ENCODE peak calls at places on chromosomes 2 and 18, in four cellular contexts. One of them, this sample, is unnamed.

GRCh38 chr2:223041527-223042109 is 10.4 kb upstream of the KCNE4 start:
- DNase-seq in A549: peak
- DNase-seq in K562: peak
- DNase-seq in HepG2: no peak
- DNase-seq in this sample: peak

GRCh38 chr2:200814917-200815316 is 3.2 kb downstream of the BZW1 start:
- DNase-seq in K562: no peak
- DNase-seq in HepG2: no peak
- DNase-seq in A549: no peak
- DNase-seq in this sample: no peak

GRCh38 chr2:231621051-231621879 is 28.6 kb downstream of the TEX44 start:
- DNase-seq in K562: no peak
- DNase-seq in A549: no peak
- DNase-seq in HepG2: no peak
- DNase-seq in this sample: peak

GRCh38 chr2:6967301-6967700 is 50.1 kb downstream of the RNF144A start:
- DNase-seq in K562: no peak
- DNase-seq in HepG2: no peak
- DNase-seq in A549: no peak
- DNase-seq in this sample: no peak

GRCh38 chr2:4979127-4979526 is 713.1 kb upstream of the SOX11 start:
- DNase-seq in K562: no peak
- DNase-seq in HepG2: no peak
- DNase-seq in A549: no peak
- DNase-seq in this sample: no peak

GRCh38 chr2:70094171-70094977 is 7.1 kb downstream of the PCBP1 start:
- DNase-seq in HepG2: peak
- DNase-seq in K562: no peak
- DNase-seq in A549: no peak
- DNase-seq in this sample: no peak

GRCh38 chr2:146820672-146821071 is 1024.2 kb upstream of the ACVR2A start:
- DNase-seq in A549: no peak
- DNase-seq in HepG2: no peak
- DNase-seq in K562: no peak
- DNase-seq in this sample: no peak

GRCh38 chr18:616380-616995 is 19.7 kb downstream of the CLUL1 start:
- DNase-seq in K562: peak
- DNase-seq in HepG2: peak
- DNase-seq in A549: peak
- DNase-seq in this sample: no peak

GRCh38 chr2:38187416-38188127 is 111.6 kb upstream of the CYP1B1 start:
- DNase-seq in K562: no peak
- DNase-seq in A549: no peak
- DNase-seq in HepG2: no peak
- DNase-seq in this sample: no peak

GRCh38 chr2:146806295-146807005 is 1038.4 kb upstream of the ACVR2A start:
- DNase-seq in A549: no peak
- DNase-seq in K562: no peak
- DNase-seq in HepG2: no peak
- DNase-seq in this sample: no peak

GRCh38 chr2:85650456-85650855 is 17.5 kb downstream of the SFTPB start:
- DNase-seq in HepG2: no peak
- DNase-seq in K562: no peak
- DNase-seq in A549: no peak
- DNase-seq in this sample: no peak

GRCh38 chr2:173161040-173161439 is 85.4 kb downstream of the MAP3K20 start:
- DNase-seq in HepG2: no peak
- DNase-seq in K562: no peak
- DNase-seq in A549: no peak
- DNase-seq in this sample: no peak

GRCh38 chr2:84493494-84493893 is 22.8 kb upstream of the DNAH6 start:
- DNase-seq in A549: peak
- DNase-seq in K562: no peak
- DNase-seq in HepG2: no peak
- DNase-seq in this sample: no peak

GRCh38 chr2:121999273-121999672 is 243.8 kb downstream of the TSN start:
- DNase-seq in HepG2: no peak
- DNase-seq in A549: no peak
- DNase-seq in K562: no peak
- DNase-seq in this sample: no peak

GRCh38 chr18:7779226-7779625 is 212.1 kb downstream of the PTPRM start:
- DNase-seq in K562: no peak
- DNase-seq in A549: no peak
- DNase-seq in HepG2: no peak
- DNase-seq in this sample: no peak

GRCh38 chr2:63581266-63581961 is 6.9 kb downstream of the WDPCP start:
- DNase-seq in K562: no peak
- DNase-seq in HepG2: no peak
- DNase-seq in A549: no peak
- DNase-seq in this sample: no peak

GRCh38 chr2:219733106-219733505 is 105.7 kb downstream of the SLC4A3 start:
- DNase-seq in K562: no peak
- DNase-seq in HepG2: no peak
- DNase-seq in A549: no peak
- DNase-seq in this sample: no peak

GRCh38 chr2:75606851-75607798 is 39.5 kb upstream of the MRPL19 start:
- DNase-seq in HepG2: no peak
- DNase-seq in K562: no peak
- DNase-seq in A549: no peak
- DNase-seq in this sample: no peak

GRCh38 chr2:47506436-47506835 is 103.5 kb downstream of the MSH2 start:
- DNase-seq in A549: no peak
- DNase-seq in HepG2: no peak
- DNase-seq in K562: no peak
- DNase-seq in this sample: no peak

GRCh38 chr18:25743661-25744151 is 346.7 kb downstream of the SS18 start:
- DNase-seq in HepG2: no peak
- DNase-seq in A549: no peak
- DNase-seq in K562: no peak
- DNase-seq in this sample: peak

GRCh38 chr2:37376421-37377186 is 32.2 kb downstream of the QPCT start:
- DNase-seq in K562: no peak
- DNase-seq in A549: no peak
- DNase-seq in HepG2: no peak
- DNase-seq in this sample: no peak

GRCh38 chr18:45014047-45014501 is 333.4 kb downstream of the SETBP1 start:
- DNase-seq in HepG2: no peak
- DNase-seq in K562: no peak
- DNase-seq in A549: peak
- DNase-seq in this sample: peak

GRCh38 chr2:192546566-192546965 is 351.8 kb upstream of the TMEFF2 start:
- DNase-seq in HepG2: no peak
- DNase-seq in K562: no peak
- DNase-seq in A549: peak
- DNase-seq in this sample: no peak

GRCh38 chr18:70273021-70273420 is 15.8 kb upstream of the SOCS6 start:
- DNase-seq in A549: no peak
- DNase-seq in K562: no peak
- DNase-seq in HepG2: no peak
- DNase-seq in this sample: no peak

GRCh38 chr2:29394311-29394710 is 279.1 kb downstream of the CLIP4 start:
- DNase-seq in K562: no peak
- DNase-seq in A549: no peak
- DNase-seq in HepG2: no peak
- DNase-seq in this sample: no peak

GRCh38 chr2:147182260-147182659 is 662.6 kb upstream of the ACVR2A start:
- DNase-seq in K562: no peak
- DNase-seq in HepG2: no peak
- DNase-seq in A549: no peak
- DNase-seq in this sample: no peak

GRCh38 chr2:118881490-118882129 is 34.2 kb upstream of the EN1 start:
- DNase-seq in A549: peak
- DNase-seq in K562: peak
- DNase-seq in HepG2: peak
- DNase-seq in this sample: peak

GRCh38 chr2:197079832-197080555 is 153.5 kb upstream of the PGAP1 start:
- DNase-seq in HepG2: no peak
- DNase-seq in A549: no peak
- DNase-seq in K562: no peak
- DNase-seq in this sample: no peak

GRCh38 chr2:210230984-210231383 is 5.7 kb upstream of the ACADL start:
- DNase-seq in HepG2: no peak
- DNase-seq in K562: no peak
- DNase-seq in A549: no peak
- DNase-seq in this sample: no peak

GRCh38 chr2:213159768-213160167 is 8.4 kb upstream of the IKZF2 start:
- DNase-seq in K562: no peak
- DNase-seq in A549: no peak
- DNase-seq in HepG2: no peak
- DNase-seq in this sample: no peak

GRCh38 chr2:189261431-189261841 is 81.9 kb upstream of the COL5A2 start:
- DNase-seq in HepG2: no peak
- DNase-seq in A549: peak
- DNase-seq in K562: no peak
- DNase-seq in this sample: no peak

GRCh38 chr2:217953531-217953932 is 49.3 kb downstream of the TNS1 start:
- DNase-seq in HepG2: no peak
- DNase-seq in A549: no peak
- DNase-seq in K562: no peak
- DNase-seq in this sample: no peak
- TF ChIP-seq HMGXB4 in HepG2: no peak
- TF ChIP-seq HMGXB4 in A549: no peak
- TF ChIP-seq HMGXB4 in K562: no peak
- TF ChIP-seq HMGXB4 in this sample: no peak

GRCh38 chr2:99692785-99693184 is 203.0 kb upstream of the REV1 start:
- DNase-seq in A549: no peak
- DNase-seq in K562: no peak
- DNase-seq in HepG2: no peak
- DNase-seq in this sample: peak

GRCh38 chr2:99688699-99689098 is 198.9 kb upstream of the REV1 start:
- DNase-seq in K562: no peak
- DNase-seq in A549: no peak
- DNase-seq in HepG2: no peak
- DNase-seq in this sample: no peak

GRCh38 chr2:99694331-99694730 is 204.5 kb upstream of the REV1 start:
- DNase-seq in A549: no peak
- DNase-seq in HepG2: no peak
- DNase-seq in K562: no peak
- DNase-seq in this sample: no peak

GRCh38 chr2:99689135-99689742 is 199.4 kb upstream of the REV1 start:
- DNase-seq in K562: no peak
- DNase-seq in HepG2: no peak
- DNase-seq in A549: no peak
- DNase-seq in this sample: no peak

GRCh38 chr2:99691931-99692330 is 202.1 kb upstream of the REV1 start:
- DNase-seq in HepG2: no peak
- DNase-seq in K562: no peak
- DNase-seq in A549: no peak
- DNase-seq in this sample: no peak
- TF ChIP-seq HMGXB4 in HepG2: no peak
- TF ChIP-seq HMGXB4 in K562: no peak
- TF ChIP-seq HMGXB4 in A549: no peak
- TF ChIP-seq HMGXB4 in this sample: no peak

GRCh38 chr2:40210344-40210967 is 241.4 kb downstream of the SLC8A1 start:
- DNase-seq in HepG2: no peak
- DNase-seq in A549: no peak
- DNase-seq in K562: no peak
- DNase-seq in this sample: no peak

GRCh38 chr2:40210968-40211353 is 240.9 kb downstream of the SLC8A1 start:
- DNase-seq in A549: no peak
- DNase-seq in K562: no peak
- DNase-seq in HepG2: no peak
- DNase-seq in this sample: no peak

GRCh38 chr2:40204268-40204667 is 247.6 kb downstream of the SLC8A1 start:
- DNase-seq in K562: no peak
- DNase-seq in A549: no peak
- DNase-seq in HepG2: no peak
- DNase-seq in this sample: no peak

GRCh38 chr2:40209728-40210127 is 242.2 kb downstream of the SLC8A1 start:
- DNase-seq in K562: no peak
- DNase-seq in HepG2: no peak
- DNase-seq in A549: no peak
- DNase-seq in this sample: no peak

GRCh38 chr2:40208478-40208877 is 243.4 kb downstream of the SLC8A1 start:
- DNase-seq in A549: no peak
- DNase-seq in K562: no peak
- DNase-seq in HepG2: no peak
- DNase-seq in this sample: no peak
- TF ChIP-seq HMGXB4 in A549: no peak
- TF ChIP-seq HMGXB4 in K562: no peak
- TF ChIP-seq HMGXB4 in HepG2: no peak
- TF ChIP-seq HMGXB4 in this sample: no peak

DNA sequence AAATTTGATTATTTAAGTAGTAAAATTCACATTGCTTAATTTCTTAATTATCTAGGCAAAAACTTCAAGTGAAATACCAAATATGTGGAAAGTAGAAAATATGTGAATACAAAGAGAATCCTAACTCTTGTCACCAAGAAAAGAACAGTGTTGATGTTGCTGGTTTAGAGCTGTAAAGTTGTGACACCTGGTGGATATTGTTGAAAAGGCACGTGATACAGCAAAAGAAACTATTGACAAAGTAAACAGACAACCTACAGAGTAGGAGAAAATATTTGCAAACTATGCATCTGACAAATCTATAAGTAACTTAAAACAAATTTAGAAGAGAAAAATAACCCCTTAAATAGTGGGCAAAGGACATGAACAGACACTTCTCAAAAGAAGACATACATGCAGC is 25.6 kb upstream of the ZC3H15 start:
- DNase-seq in HepG2: peak
- DNase-seq in A549: peak
- DNase-seq in K562: no peak
- DNase-seq in this sample: no peak
- TF ChIP-seq HMGXB4 in HepG2: no peak
- TF ChIP-seq HMGXB4 in A549: no peak
- TF ChIP-seq HMGXB4 in K562: no peak
- TF ChIP-seq HMGXB4 in this sample: no peak

DNA sequence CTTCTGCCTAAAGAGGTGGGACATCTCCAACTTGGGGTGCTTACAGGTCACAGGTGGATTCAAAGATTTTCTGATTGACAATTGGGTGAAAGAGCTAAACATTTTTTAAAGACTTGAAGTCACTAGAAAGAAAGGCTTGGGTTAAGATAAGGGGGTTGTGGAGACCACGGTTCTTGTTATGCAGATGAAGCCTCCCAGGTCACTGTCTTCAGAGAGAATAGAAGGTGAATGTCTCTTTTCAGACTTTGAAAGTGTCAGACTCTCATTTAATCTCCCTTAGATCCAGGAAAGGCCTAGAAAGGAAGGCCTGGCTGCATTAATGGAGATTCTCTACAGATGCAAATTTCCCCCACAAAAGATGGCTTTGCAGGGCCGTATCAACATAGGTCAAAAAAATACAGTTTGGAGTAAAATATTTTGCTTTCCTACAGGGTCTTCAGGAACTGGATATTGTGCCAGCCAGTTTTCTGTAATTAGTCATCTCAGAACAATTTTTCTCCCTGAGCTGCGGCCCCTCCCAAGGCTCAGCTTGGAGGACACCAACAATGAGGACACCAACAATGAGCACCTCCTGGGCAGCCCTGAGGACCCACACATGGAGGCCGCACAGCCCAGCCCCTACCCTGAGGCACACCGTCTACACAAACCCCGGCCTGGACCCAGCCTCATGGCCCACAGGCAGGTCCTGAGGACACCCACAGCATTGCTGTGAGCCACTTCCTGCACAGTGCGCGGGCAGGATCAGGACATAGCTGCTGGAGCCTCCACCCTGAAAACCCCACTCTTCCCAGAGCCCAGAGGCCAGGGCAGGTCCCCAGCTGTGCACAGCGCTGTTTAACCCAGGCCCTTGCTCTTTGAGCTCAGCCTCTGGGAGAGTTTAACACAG is 194.1 kb downstream of the RTP5 start:
- DNase-seq in K562: no peak
- DNase-seq in HepG2: no peak
- DNase-seq in A549: no peak
- DNase-seq in this sample: no peak
- TF ChIP-seq HMGXB4 in K562: no peak
- TF ChIP-seq HMGXB4 in HepG2: no peak
- TF ChIP-seq HMGXB4 in A549: no peak
- TF ChIP-seq HMGXB4 in this sample: no peak